ENCODE peak calls at places on chromosomes 12 and 14, in four cellular contexts. E, U, I and Z are unnamed samples. For H3K36me3, the result is how much of the 10 kb centered on the place peaks cover.

GRCh38 chr12:104281636-104282035 is 21.9 kb upstream of the EID3 start:
- DNase-seq in E (no peak), U (no peak), I (no peak), Z (no peak)

GRCh38 chr12:113278141-113278540 is 56.8 kb downstream of the SLC8B1 start:
- DNase-seq in E (no peak), U (no peak), I (no peak), Z (no peak)

GRCh38 chr12:74317078-74317581 is 220.5 kb upstream of the ATXN7L3B start:
- DNase-seq in E (no peak), U (peak), I (no peak), Z (peak)

GRCh38 chr14:106837870-106838269 is 1311.5 kb downstream of the TMEM121 start:
- DNase-seq in E (no peak), U (no peak), I (no peak), Z (no peak)

GRCh38 chr12:54032627-54033100 is at the start of gene HOXC5:
- DNase-seq in E (peak), U (peak), I (peak), Z (peak)

GRCh38 chr12:54411398-54412241 is 7.4 kb downstream of the ITGA5 start:
- DNase-seq in E (no peak), U (peak), I (peak), Z (peak)

GRCh38 chr12:54173066-54173726 is 15.6 kb downstream of the SMUG1 start:
- DNase-seq in E (no peak), U (no peak), I (peak), Z (peak)

GRCh38 chr12:43206396-43206795 is 345.6 kb downstream of the ADAMTS20 start:
- DNase-seq in E (no peak), U (no peak), I (no peak), Z (no peak)

GRCh38 chr12:89352242-89352491 is 134 bp downstream of the DUSP6 start:
- DNase-seq in E (no peak), U (no peak), I (no peak), Z (no peak)

GRCh38 chr12:63985945-63986344 is 141.4 kb downstream of the SRGAP1 start:
- DNase-seq in E (peak), U (no peak), I (no peak), Z (no peak)

GRCh38 chr14:76742961-76743360 is 18.3 kb upstream of the VASH1 start:
- DNase-seq in E (no peak), U (no peak), I (no peak), Z (no peak)

GRCh38 chr12:124442281-124442680 is 125.1 kb downstream of the NCOR2 start:
- DNase-seq in E (no peak), U (no peak), I (no peak), Z (no peak)

GRCh38 chr12:127236491-127236890 is 1030.5 kb upstream of the TMEM132C start:
- DNase-seq in E (no peak), U (no peak), I (no peak), Z (no peak)

GRCh38 chr14:80996049-80996901 is 40.9 kb downstream of the TSHR start:
- DNase-seq in E (peak), U (peak), I (no peak), Z (peak)

GRCh38 chr14:93778453-93778852 is 9.8 kb downstream of the PRIMA1 start:
- DNase-seq in E (peak), U (no peak), I (no peak), Z (no peak)
- H3K36me3 ChIP-seq in E (under half), U (under half), I (under half), Z (under half)

GRCh38 chr12:67704071-67704470 is 55.5 kb downstream of the DYRK2 start:
- DNase-seq in E (no peak), U (no peak), I (no peak), Z (no peak)

GRCh38 chr12:67702136-67702535 is 53.6 kb downstream of the DYRK2 start:
- DNase-seq in E (no peak), U (no peak), I (no peak), Z (no peak)

GRCh38 chr12:67701121-67701520 is 52.6 kb downstream of the DYRK2 start:
- DNase-seq in E (no peak), U (no peak), I (no peak), Z (no peak)

GRCh38 chr12:67709367-67709954 is 60.9 kb downstream of the DYRK2 start:
- DNase-seq in E (no peak), U (no peak), I (no peak), Z (no peak)

GRCh38 chr12:67705394-67706370 is 57.1 kb downstream of the DYRK2 start:
- DNase-seq in E (no peak), U (no peak), I (no peak), Z (peak)
- TF ChIP-seq JUN in E (no peak), U (no peak), I (no peak), Z (no peak)

GRCh38 chr12:91432755-91433154 is 250.1 kb upstream of the DCN start:
- DNase-seq in E (no peak), U (no peak), I (no peak), Z (no peak)
- H3K36me3 ChIP-seq in E (under half), U (under half), I (under half), Z (under half)

GRCh38 chr12:121780429-121780828 is 13.1 kb downstream of the RHOF start:
- DNase-seq in E (no peak), U (no peak), I (no peak), Z (no peak)

GRCh38 chr12:121778567-121779421 is 14.7 kb downstream of the RHOF start:
- DNase-seq in E (no peak), U (no peak), I (no peak), Z (no peak)

GRCh38 chr12:121781751-121782615 is 11.5 kb downstream of the RHOF start:
- DNase-seq in E (peak), U (peak), I (no peak), Z (no peak)

GRCh38 chr12:121776190-121777098 is 17.0 kb downstream of the RHOF start:
- DNase-seq in E (no peak), U (peak), I (peak), Z (peak)

DNA sequence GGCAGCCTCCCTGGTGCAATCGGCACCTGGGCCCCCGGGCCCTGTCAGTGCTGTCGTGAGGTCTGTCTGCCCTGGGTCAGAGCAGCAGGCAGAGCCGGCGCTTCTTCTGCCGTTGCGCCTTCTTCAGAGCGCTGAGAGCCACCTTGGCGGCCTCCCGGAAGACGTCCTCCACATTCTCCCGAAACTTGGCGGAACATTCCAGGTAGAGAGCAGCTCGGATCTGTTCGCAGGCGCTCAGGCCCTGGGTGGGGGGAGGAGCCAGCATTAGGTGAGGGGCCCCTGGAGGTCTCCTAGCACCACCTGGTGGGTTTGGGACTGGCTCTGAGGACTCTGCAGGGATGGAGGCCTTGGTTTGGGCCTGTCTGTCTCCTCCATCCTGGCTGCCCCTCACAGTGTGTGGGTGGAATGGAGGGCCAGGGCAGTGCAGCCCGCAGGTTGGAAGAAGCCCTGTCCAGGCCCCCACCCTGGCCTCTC is 14.0 kb downstream of the RHOF start:
- DNase-seq in E (no peak), U (no peak), I (no peak), Z (no peak)
- TF ChIP-seq JUN in E (no peak), U (no peak), I (no peak), Z (no peak)

DNA sequence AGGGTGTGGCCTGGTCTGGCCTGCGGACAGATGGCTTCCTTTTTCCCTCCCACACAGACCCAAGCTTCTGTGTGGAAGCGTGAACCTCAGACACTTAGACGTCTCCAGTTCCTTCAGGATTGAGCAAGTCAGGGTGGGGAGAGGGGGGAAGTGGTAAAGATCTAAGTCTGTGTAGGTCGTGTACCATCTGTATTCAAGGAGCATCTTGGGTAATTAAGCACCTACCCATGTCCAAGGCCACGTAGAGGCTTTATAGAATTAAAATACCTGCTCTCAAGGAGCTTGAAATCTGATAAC is 1.7 kb downstream of the AVIL start:
- DNase-seq in E (no peak), U (peak), I (no peak), Z (no peak)
- H3K36me3 ChIP-seq in E (under half), U (under half), I (under half), Z (under half)

GRCh38 chr12:12559699-12560296 is 2.9 kb downstream of the DUSP16 start:
- DNase-seq in E (no peak), U (no peak), I (no peak), Z (no peak)
- TF ChIP-seq JUN in E (no peak), U (no peak), I (no peak), Z (no peak)

GRCh38 chr14:22517117-22517720 is 71.8 kb downstream of the DAD1 start:
- DNase-seq in E (no peak), U (no peak), I (no peak), Z (no peak)

GRCh38 chr14:22518073-22518472 is 71.0 kb downstream of the DAD1 start:
- DNase-seq in E (no peak), U (no peak), I (no peak), Z (no peak)

GRCh38 chr14:22513066-22513812 is 75.8 kb downstream of the DAD1 start:
- DNase-seq in E (no peak), U (no peak), I (no peak), Z (peak)

GRCh38 chr14:22512106-22512814 is 76.8 kb downstream of the DAD1 start:
- DNase-seq in E (no peak), U (no peak), I (no peak), Z (peak)

GRCh38 chr14:22515961-22516360 is 73.1 kb downstream of the DAD1 start:
- DNase-seq in E (no peak), U (no peak), I (no peak), Z (no peak)
- H3K36me3 ChIP-seq in E (under half), U (under half), I (under half), Z (under half)

DNA sequence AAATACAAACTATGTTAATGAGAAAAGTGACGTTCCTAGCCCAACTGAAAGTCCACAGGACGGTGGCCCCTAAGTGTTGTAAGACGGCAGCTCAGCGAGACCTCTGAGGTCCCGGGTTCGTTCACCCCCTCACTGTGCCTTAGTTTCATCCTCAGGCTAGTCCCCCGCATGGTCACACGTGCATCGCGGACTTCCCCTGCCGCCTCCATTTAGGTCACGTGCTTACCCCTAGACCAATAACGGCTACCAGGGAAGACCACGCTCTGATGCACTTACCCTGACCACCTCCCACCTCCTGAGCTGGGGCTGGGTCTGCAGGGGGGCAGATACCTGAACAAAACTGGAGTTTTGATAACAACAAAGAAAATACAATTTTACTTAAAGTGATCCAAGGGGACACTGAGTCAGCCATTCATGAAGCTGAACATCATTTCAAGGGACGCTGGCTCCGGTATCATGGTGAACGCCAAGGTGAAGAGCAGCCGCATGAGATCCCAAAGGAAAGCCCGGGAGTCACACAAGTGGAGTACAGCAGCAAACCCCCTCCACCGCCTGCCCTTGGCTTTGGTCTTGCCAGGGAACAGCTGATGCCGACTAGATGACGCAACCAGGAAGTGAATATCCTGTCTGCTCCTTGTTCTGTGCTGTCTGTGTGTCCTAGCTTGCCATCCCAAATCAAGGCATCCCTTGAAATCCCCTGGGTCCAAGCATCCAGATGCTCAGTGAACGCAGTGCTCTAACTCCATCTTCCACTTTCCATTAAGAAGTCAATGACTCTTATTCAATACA is 274.1 kb downstream of the PCNX1 start:
- DNase-seq in E (no peak), U (no peak), I (no peak), Z (no peak)
- TF ChIP-seq JUN in E (no peak), U (no peak), I (no peak), Z (no peak)

GRCh38 chr12:108530141-108530540 is 15.1 kb downstream of the FICD start:
- DNase-seq in E (no peak), U (no peak), I (no peak), Z (no peak)

GRCh38 chr12:108523365-108523764 is 8.3 kb downstream of the FICD start:
- DNase-seq in E (no peak), U (no peak), I (no peak), Z (no peak)

GRCh38 chr12:108526482-108527234 is 11.6 kb downstream of the FICD start:
- DNase-seq in E (no peak), U (no peak), I (no peak), Z (no peak)

GRCh38 chr12:108525681-108526080 is 10.6 kb downstream of the FICD start:
- DNase-seq in E (no peak), U (no peak), I (no peak), Z (no peak)
- H3K36me3 ChIP-seq in E (half or more), U (half or more), I (half or more), Z (under half)